ENCODE peak calls at places on chromosomes 12 and 14, in seven cellular contexts. P is transverse colon, W is mammary epithelial cell, J is A673, N is tibial artery, Y is HCT116, U is heart left ventricle. M is an unnamed sample.

GRCh38 chr12:124335426-124336183 is 40.7 kb downstream of the RFLNA start:
- DNase-seq in Y (no peak), N (no peak), P (no peak), U (no peak), W (no peak), J (no peak), M (no peak)

GRCh38 chr14:103078420-103078749 is 5.6 kb upstream of the LBHD2 start:
- DNase-seq in U (peak; percentile 84), Y (peak; percentile 84), W (peak; percentile 58), J (peak; percentile 92), P (peak; percentile 85), N (peak; percentile 83), M (peak; percentile 78)

GRCh38 chr14:48023881-48024280 is 348.5 kb upstream of the MDGA2 start:
- DNase-seq in J (no peak), N (no peak), P (no peak), W (no peak), U (no peak), Y (no peak), M (no peak)

GRCh38 chr12:124492879-124493808 is 74.3 kb downstream of the NCOR2 start:
- DNase-seq in N (no peak), W (no peak), P (no peak), Y (no peak), U (no peak), J (no peak), M (no peak)

GRCh38 chr14:67729072-67729561 is 27.4 kb downstream of the RDH12 start:
- DNase-seq in Y (no peak), N (no peak), U (no peak), W (no peak), P (peak; percentile 69), J (no peak), M (no peak)

GRCh38 chr14:58864751-58865519 is 227.2 kb downstream of the DACT1 start:
- DNase-seq in Y (no peak), W (no peak), J (peak; percentile 35), P (no peak), U (peak; percentile 24), N (no peak), M (peak; percentile 65)

GRCh38 chr12:108825205-108825950 is 32.0 kb downstream of the SSH1 start:
- DNase-seq in W (no peak), N (no peak), J (no peak), U (no peak), Y (no peak), P (no peak), M (no peak)

GRCh38 chr14:74698894-74699293 is 14.0 kb downstream of the AREL1 start:
- DNase-seq in P (no peak), N (no peak), Y (no peak), U (no peak), J (no peak), W (peak; percentile 88), M (no peak)

GRCh38 chr14:51253880-51254279 is 13.8 kb downstream of the TMX1 start:
- DNase-seq in P (no peak), J (no peak), Y (no peak), N (no peak), U (no peak), W (no peak), M (no peak)

GRCh38 chr12:22631863-22632463 is 7.0 kb downstream of the ETNK1 start:
- DNase-seq in U (no peak), N (no peak), W (no peak), P (no peak), Y (no peak), J (peak; percentile 33), M (peak; percentile 19)

GRCh38 chr12:22310276-22310675 is 24.2 kb downstream of the ST8SIA1 start:
- DNase-seq in U (no peak), N (no peak), J (no peak), P (no peak), W (no peak), Y (no peak), M (no peak)

GRCh38 chr14:34137001-34137400 is 186.1 kb upstream of the EGLN3 start:
- DNase-seq in U (no peak), Y (no peak), P (no peak), J (no peak), W (no peak), N (no peak), M (no peak)

GRCh38 chr14:65961004-65961403 is 525.2 kb upstream of the CCDC196 start:
- DNase-seq in Y (peak; percentile 24), J (peak; percentile 74), P (peak; percentile 68), N (no peak), U (peak; percentile 37), W (peak; percentile 42), M (peak; percentile 57)

GRCh38 chr14:55388160-55388559 is 23.5 kb downstream of the ATG14 start:
- DNase-seq in Y (no peak), N (no peak), J (no peak), U (no peak), P (no peak), W (peak; percentile 58), M (no peak)

GRCh38 chr14:79298373-79298772 is 912.9 kb downstream of the DIO2 start:
- DNase-seq in U (no peak), N (no peak), P (no peak), Y (no peak), W (no peak), J (no peak), M (no peak)

GRCh38 chr14:75127903-75128595 is 1.2 kb upstream of the NEK9 start:
- DNase-seq in J (no peak), U (no peak), W (no peak), N (no peak), P (peak; percentile 36), Y (no peak), M (no peak)

DNA sequence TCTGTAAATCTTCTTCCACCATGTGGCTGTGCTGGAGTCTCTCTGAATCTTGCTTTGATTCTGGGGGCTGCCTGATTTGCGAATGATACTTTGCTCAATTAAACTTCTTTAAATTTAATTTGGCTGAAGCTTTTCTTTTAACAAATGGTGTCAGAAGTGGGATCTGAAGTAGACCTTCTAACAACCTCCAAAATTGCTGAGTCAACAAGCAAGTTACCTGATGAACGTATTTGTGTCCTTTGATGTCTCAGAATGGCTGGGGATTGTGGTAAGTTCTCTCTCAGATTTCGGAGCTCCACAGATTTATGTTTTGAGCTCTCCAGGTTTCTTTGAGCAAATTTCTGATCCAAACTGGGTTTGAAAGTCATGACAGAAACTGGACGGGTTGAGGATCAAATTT is 1.9 kb upstream of the OR4E1 start:
- DNase-seq in N (no peak), U (no peak), W (no peak), Y (no peak), P (no peak), J (no peak), M (no peak)
- H3K4me3 ChIP-seq in N (no peak overlapping the region), U (no peak overlapping the region), W (no peak overlapping the region), Y (no peak overlapping the region), P (no peak overlapping the region), J (no peak overlapping the region), M (no peak overlapping the region)

DNA sequence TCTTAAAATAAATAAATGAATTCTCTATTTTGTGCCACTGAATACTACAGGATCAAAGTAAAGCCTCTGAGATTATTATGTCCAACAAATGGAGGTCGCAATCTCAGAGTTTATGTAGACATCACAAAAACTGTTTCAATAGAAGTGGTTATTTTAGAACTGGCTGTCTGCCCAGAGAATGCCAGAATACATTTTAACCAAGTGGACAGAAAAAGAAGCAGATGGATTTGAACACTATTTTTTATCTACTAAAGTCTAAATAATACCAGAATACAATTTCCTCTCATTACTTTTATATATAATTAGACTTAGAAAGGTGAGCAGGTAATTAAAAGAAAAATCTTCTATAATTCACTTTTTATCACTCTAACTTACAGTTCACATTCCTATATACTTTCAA is 118.3 kb downstream of the MED13L start:
- DNase-seq in P (no peak), W (no peak), Y (no peak), N (no peak), U (no peak), J (peak; percentile 65), M (no peak)
- H3K4me1 ChIP-seq in P (peaks cover 7% of the 10 kb centered on the region), W (peaks cover 9% of the 10 kb centered on the region), Y (peaks cover 30% of the 10 kb centered on the region), N (peaks cover 90% of the 10 kb centered on the region), U (peaks cover 62% of the 10 kb centered on the region), J (peaks cover 47% of the 10 kb centered on the region), M (peaks cover 20% of the 10 kb centered on the region)

DNA sequence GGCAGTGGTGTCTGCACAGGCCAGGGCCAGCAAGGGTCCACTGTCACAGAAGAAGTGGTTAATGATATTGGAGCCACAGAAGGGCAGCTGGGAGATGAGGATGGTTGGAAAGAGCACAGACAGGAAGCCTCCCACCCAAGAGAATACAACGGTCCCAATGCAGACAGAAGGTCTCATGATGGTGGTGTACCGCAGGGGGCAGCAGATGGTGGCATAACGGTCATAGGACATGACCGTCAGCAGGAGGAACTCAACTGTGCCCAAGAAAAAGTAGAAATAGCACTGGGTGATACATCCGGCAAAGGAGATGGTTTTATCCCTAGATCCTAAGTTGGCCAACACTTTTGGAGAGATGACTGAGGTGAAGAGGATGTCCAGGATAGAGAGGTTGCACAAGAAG is 9.9 kb downstream of the OR6J1 start:
- DNase-seq in Y (no peak), P (no peak), J (no peak), N (no peak), W (no peak), U (no peak), M (no peak)
- H3K4me3 ChIP-seq in Y (no peak overlapping the region), P (no peak overlapping the region), J (no peak overlapping the region), N (no peak overlapping the region), W (no peak overlapping the region), U (no peak overlapping the region), M (no peak overlapping the region)

GRCh38 chr14:101535808-101536207 is 25.5 kb upstream of the DIO3 start:
- DNase-seq in U (no peak), N (no peak), W (no peak), J (no peak), P (no peak), Y (no peak), M (no peak)

GRCh38 chr14:101537286-101537685 is 24.0 kb upstream of the DIO3 start:
- DNase-seq in P (no peak), Y (no peak), W (no peak), U (no peak), N (no peak), J (no peak), M (no peak)

GRCh38 chr14:101535232-101535631 is 26.1 kb upstream of the DIO3 start:
- DNase-seq in U (no peak), Y (no peak), J (peak; percentile 50), P (peak; percentile 27), N (no peak), W (no peak), M (no peak)

GRCh38 chr14:101538865-101539264 is 22.4 kb upstream of the DIO3 start:
- DNase-seq in P (no peak), Y (no peak), W (no peak), N (no peak), J (no peak), U (no peak), M (no peak)

DNA sequence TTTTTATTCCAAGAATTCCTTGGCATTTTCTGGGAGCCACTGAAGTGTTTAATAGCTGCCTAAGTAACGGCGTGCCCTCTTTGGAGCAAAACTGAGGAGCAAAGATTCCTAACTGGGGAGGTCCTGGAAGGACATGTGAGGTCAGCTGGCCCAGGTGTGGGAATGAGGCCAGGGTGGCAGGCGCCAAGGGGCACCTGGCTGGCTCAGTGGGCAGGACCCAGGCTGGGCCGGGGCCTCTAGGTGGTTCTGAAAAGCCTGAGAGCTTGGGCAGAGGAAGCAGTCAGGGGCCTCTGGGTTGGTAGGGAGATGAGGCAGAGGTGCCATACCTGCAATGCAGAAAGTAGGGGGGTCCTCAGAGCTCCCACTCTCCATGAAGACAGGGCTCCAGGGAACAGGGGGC is 27.1 kb upstream of the DIO3 start:
- DNase-seq in N (no peak), J (no peak), P (no peak), W (no peak), Y (no peak), U (no peak), M (no peak)
- H3K4me1 ChIP-seq in N (no peaks in the 10 kb centered on the region), J (peaks cover 24% of the 10 kb centered on the region), P (no peaks in the 10 kb centered on the region), W (no peaks in the 10 kb centered on the region), Y (no peaks in the 10 kb centered on the region), U (no peaks in the 10 kb centered on the region), M (no peaks in the 10 kb centered on the region)